ENCODE peak calls at places on chromosomes 4 and X, in ten cellular contexts. V is COLO829, K is Right ventricle myocardium inferior, R is Peyer's patch, M is cardiac muscle cell, P is fibroblast of lung, H is astrocyte of the hippocampus, S is amygdala, D is B cell, T is brain microvascular endothelial cell. F is an unnamed sample.

GRCh38 chrX:153927686-153927935 is 1.5 kb upstream of the ARHGAP4 start:
- DNase-seq in D (no peak), H (no peak), K (no peak), V (no peak), T (no peak), R (no peak), P (no peak), M (no peak), S (no peak), F (no peak)

GRCh38 chr4:125265846-125266245 is 48.9 kb upstream of the FAT4 start:
- DNase-seq in V (no peak), R (no peak), M (no peak), K (no peak), S (no peak), P (no peak), T (no peak), H (no peak), D (no peak), F (no peak)

GRCh38 chr4:75089206-75089605 is 156.3 kb downstream of the PARM1 start:
- DNase-seq in D (no peak), V (no peak), P (no peak), T (no peak), S (no peak), R (no peak), M (no peak), K (no peak), H (no peak), F (no peak)

GRCh38 chr4:73621357-73621756 is 1.1 kb upstream of the RASSF6 start:
- DNase-seq in V (no peak), D (no peak), P (no peak), K (no peak), M (no peak), H (no peak), T (no peak), R (peak), S (no peak), F (no peak)

GRCh38 chrX:130028196-130028595 is 45.8 kb downstream of the BCORL1 start:
- DNase-seq in R (peak), K (peak), P (peak), V (peak), S (peak), T (peak), H (peak), M (peak), D (peak), F (peak)

GRCh38 chr4:159271857-159272256 is 169.0 kb downstream of the RAPGEF2 start:
- DNase-seq in K (no peak), R (no peak), P (no peak), S (no peak), V (no peak), D (no peak), T (no peak), M (no peak), H (no peak), F (no peak)

GRCh38 chr4:150250998-150251651 is 172.9 kb downstream of the DCLK2 start:
- DNase-seq in D (no peak), P (no peak), R (no peak), V (no peak), M (no peak), T (no peak), S (no peak), H (no peak), K (no peak), F (no peak)

GRCh38 chr4:118032691-118033090 is 1.6 kb upstream of the NDST3 start:
- DNase-seq in R (no peak), D (no peak), K (peak), M (no peak), H (peak), S (no peak), V (no peak), T (no peak), P (peak), F (no peak)

GRCh38 chr4:100754741-100755140 is 236.9 kb upstream of the EMCN start:
- DNase-seq in V (no peak), H (no peak), K (no peak), P (no peak), T (no peak), S (no peak), R (no peak), D (no peak), M (no peak), F (no peak)

GRCh38 chr4:19623866-19624265 is 627.8 kb upstream of the SLIT2 start:
- DNase-seq in R (no peak), V (no peak), K (no peak), M (no peak), T (no peak), P (no peak), D (no peak), S (no peak), H (no peak), F (no peak)

GRCh38 chrX:37802028-37802427 is 22.2 kb downstream of the CYBB start:
- DNase-seq in M (no peak), H (no peak), S (no peak), P (peak), R (no peak), T (no peak), D (no peak), K (no peak), V (no peak), F (peak)

F was measured in foreskin melanocyte.